ENCODE peak calls at places on chromosome 22, in nine cellular contexts. O is AG04449, P is LNCaP clone FGC, G is body of pancreas, J is COR-L47, T is transverse colon, L is mesenchymal stem cell, V is AG09309, K is RCC 7860. Z is an unnamed sample.

GRCh38 chr22:39130892-39131855 is 21.3 kb downstream of the CBX7 start:
- DNase-seq in O (no peak), P (no peak), G (peak), J (no peak), T (no peak), L (peak), V (no peak), K (no peak), Z (no peak)

GRCh38 chr22:23117890-23118646 is 23.7 kb downstream of the RSPH14 start:
- DNase-seq in O (no peak), P (no peak), G (no peak), J (peak), T (no peak), L (no peak), V (no peak), K (no peak), Z (no peak)

GRCh38 chr22:38872831-38873248 is 824 bp upstream of the CBX6 start:
- DNase-seq in O (no peak), P (no peak), G (peak), J (peak), T (peak), L (peak), V (no peak), K (no peak), Z (peak)

GRCh38 chr22:37139762-37140161 is 10.0 kb downstream of the IL2RB start:
- DNase-seq in O (no peak), P (no peak), G (no peak), J (no peak), T (no peak), L (no peak), V (no peak), K (no peak), Z (no peak)

GRCh38 chr22:39207141-39208012 is 37.4 kb downstream of the PDGFB start:
- DNase-seq in O (no peak), P (no peak), G (peak), J (peak), T (peak), L (no peak), V (no peak), K (no peak), Z (no peak)

GRCh38 chr22:46300491-46300890 is 3.8 kb downstream of the GTSE1 start:
- DNase-seq in O (no peak), P (no peak), G (no peak), J (no peak), T (no peak), L (no peak), V (no peak), K (no peak), Z (no peak)

GRCh38 chr22:38718414-38718813 is 12.7 kb downstream of the GTPBP1 start:
- DNase-seq in O (no peak), P (no peak), G (peak), J (peak), T (peak), L (peak), V (no peak), K (peak), Z (no peak)

GRCh38 chr22:28885939-28886338 is 2.6 kb downstream of the ZNRF3 start:
- DNase-seq in O (no peak), P (peak), G (peak), J (no peak), T (peak), L (no peak), V (no peak), K (no peak), Z (no peak)

GRCh38 chr22:50267591-50268390 is 2.4 kb downstream of the MAPK11 start:
- DNase-seq in O (no peak), P (no peak), G (peak), J (no peak), T (peak), L (no peak), V (no peak), K (no peak), Z (no peak)

GRCh38 chr22:18998998-18999397 is 62.9 kb upstream of the PRODH start:
- DNase-seq in O (no peak), P (no peak), G (no peak), J (no peak), T (no peak), L (no peak), V (no peak), K (no peak), Z (no peak)

GRCh38 chr22:31085928-31086327 is 4.8 kb downstream of the SMTN start:
- DNase-seq in O (no peak), P (no peak), G (no peak), J (no peak), T (no peak), L (no peak), V (no peak), K (no peak), Z (no peak)

GRCh38 chr22:33897621-33897910 is 22.7 kb downstream of the LARGE1 start:
- DNase-seq in O (no peak), P (no peak), G (no peak), J (no peak), T (no peak), L (no peak), V (no peak), K (no peak), Z (no peak)

GRCh38 chr22:37230673-37231405 is 13.2 kb downstream of the RAC2 start:
- DNase-seq in O (no peak), P (no peak), G (no peak), J (no peak), T (peak), L (no peak), V (no peak), K (no peak), Z (no peak)

GRCh38 chr22:47340851-47341436 is 578.5 kb downstream of the TBC1D22A start:
- DNase-seq in O (no peak), P (no peak), G (no peak), J (no peak), T (no peak), L (no peak), V (no peak), K (no peak), Z (peak)

GRCh38 chr22:36065775-36066544 is 37.3 kb upstream of the RBFOX2 start:
- DNase-seq in O (peak), P (peak), G (peak), J (peak), T (peak), L (peak), V (peak), K (peak), Z (peak)

GRCh38 chr22:19679476-19680099 is 34.7 kb upstream of the SEPTIN5 start:
- DNase-seq in O (no peak), P (no peak), G (peak), J (no peak), T (peak), L (peak), V (no peak), K (no peak), Z (no peak)

GRCh38 chr22:39223091-39223710 is 21.6 kb downstream of the PDGFB start:
- DNase-seq in O (no peak), P (no peak), G (no peak), J (no peak), T (no peak), L (no peak), V (peak), K (no peak), Z (no peak)

GRCh38 chr22:28183078-28183870 is 264.2 kb upstream of the PITPNB start:
- DNase-seq in O (no peak), P (no peak), G (peak), J (peak), T (no peak), L (no peak), V (no peak), K (no peak), Z (no peak)

GRCh38 chr22:36349726-36350125 is 38.0 kb downstream of the MYH9 start:
- DNase-seq in O (no peak), P (no peak), G (no peak), J (no peak), T (no peak), L (no peak), V (no peak), K (no peak), Z (no peak)

GRCh38 chr22:44206696-44207095 is 26.0 kb downstream of the PARVG start:
- DNase-seq in O (no peak), P (no peak), G (no peak), J (no peak), T (no peak), L (no peak), V (no peak), K (no peak), Z (no peak)

GRCh38 chr22:49918911-49919881 is 762 bp downstream of the CRELD2 start:
- DNase-seq in O (no peak), P (no peak), G (no peak), J (no peak), T (no peak), L (no peak), V (no peak), K (no peak), Z (no peak)

GRCh38 chr22:17836977-17837742 is 62.9 kb upstream of the BID start:
- DNase-seq in O (no peak), P (no peak), G (peak), J (no peak), T (no peak), L (no peak), V (no peak), K (no peak), Z (no peak)

GRCh38 chr22:19639610-19640135 is 74.6 kb upstream of the SEPTIN5 start:
- DNase-seq in O (no peak), P (no peak), G (no peak), J (no peak), T (no peak), L (no peak), V (no peak), K (no peak), Z (no peak)

GRCh38 chr22:45428391-45429385 is 15.2 kb downstream of the RIBC2 start:
- DNase-seq in O (no peak), P (no peak), G (no peak), J (no peak), T (no peak), L (no peak), V (no peak), K (no peak), Z (no peak)